ENCODE peak calls at places on chromosomes 11 and 22, in six cellular contexts. G is T-cell, L is Karpas-422, A is kidney tubule cell, Z is heart right ventricle, U is head of caudate nucleus. J is an unnamed sample.
A peak's percentile ranks its signal among the peaks of the same experiment; 100 is the strongest.

GRCh38 chr11:118437736-118438125 is 1.4 kb downstream of the KMT2A start:
- DNase-seq in G (peak; percentile 10), L (no peak), A (peak; percentile 27), Z (peak; percentile 17), U (peak; percentile 85), J (peak; percentile 5)

GRCh38 chr11:119175493-119176077 is 7.1 kb downstream of the NLRX1 start:
- DNase-seq in G (no peak), L (no peak), A (peak; percentile 29), Z (no peak), U (no peak), J (no peak)

GRCh38 chr11:30749268-30749667 is 163.1 kb upstream of the MPPED2 start:
- DNase-seq in G (no peak), L (no peak), A (no peak), Z (no peak), U (no peak), J (no peak)

GRCh38 chr11:111733655-111734088 is 32.5 kb downstream of the PPP2R1B start:
- DNase-seq in G (no peak), L (peak; percentile 74), A (no peak), Z (peak; percentile 56), U (no peak), J (no peak)

GRCh38 chr11:64355078-64355940 is 3.7 kb upstream of the RPS6KA4 start:
- DNase-seq in G (no peak), L (peak; percentile 91), A (peak; percentile 87), Z (peak; percentile 82), U (peak; percentile 76), J (peak; percentile 58)

GRCh38 chr11:3153291-3153861 is 11.7 kb downstream of the OSBPL5 start:
- DNase-seq in G (no peak), L (no peak), A (peak; percentile 61), Z (peak; percentile 67), U (no peak), J (no peak)

GRCh38 chr22:19716041-19716828 is 1.9 kb downstream of the SEPTIN5 start:
- DNase-seq in G (no peak), L (no peak), A (no peak), Z (no peak), U (no peak), J (no peak)

GRCh38 chr11:337711-338110 is 17.1 kb upstream of the IFITM3 start:
- DNase-seq in G (no peak), L (no peak), A (no peak), Z (no peak), U (no peak), J (no peak)

GRCh38 chr11:113967361-113967760 is 7.5 kb upstream of the HTR3A start:
- DNase-seq in G (no peak), L (peak; percentile 73), A (no peak), Z (no peak), U (no peak), J (no peak)

GRCh38 chr11:12087075-12087775 is 23.2 kb upstream of the MICAL2 start:
- DNase-seq in G (peak; percentile 32), L (no peak), A (peak; percentile 91), Z (no peak), U (no peak), J (no peak)

GRCh38 chr11:76824980-76825725 is 35.6 kb upstream of the ACER3 start:
- DNase-seq in G (no peak), L (no peak), A (peak; percentile 42), Z (no peak), U (no peak), J (no peak)

GRCh38 chr11:4180441-4181183 is 86.0 kb downstream of the RRM1 start:
- DNase-seq in G (no peak), L (no peak), A (no peak), Z (no peak), U (no peak), J (no peak)

GRCh38 chr11:107018274-107018901 is at the start of gene GUCY1A2:
- DNase-seq in G (no peak), L (no peak), A (no peak), Z (peak; percentile 28), U (peak; percentile 83), J (no peak)

GRCh38 chr11:64802370-64803162 is 448 bp downstream of the MAP4K2 start:
- DNase-seq in G (no peak), L (peak; percentile 81), A (no peak), Z (no peak), U (no peak), J (peak; percentile 53)

GRCh38 chr22:26970809-26971394 is 313.5 kb downstream of the MIAT start:
- DNase-seq in G (no peak), L (peak; percentile 62), A (no peak), Z (no peak), U (no peak), J (no peak)

GRCh38 chr11:78419327-78419726 is 1.7 kb upstream of the GAB2 start:
- DNase-seq in G (no peak), L (no peak), A (peak; percentile 78), Z (peak; percentile 22), U (peak; percentile 21), J (no peak)

GRCh38 chr11:43269229-43269928 is 42.4 kb upstream of the API5 start:
- DNase-seq in G (no peak), L (no peak), A (no peak), Z (peak; percentile 29), U (peak; percentile 8), J (no peak)

GRCh38 chr11:92384316-92384715 is 159.7 kb downstream of the FAT3 start:
- DNase-seq in G (no peak), L (no peak), A (peak; percentile 47), Z (no peak), U (no peak), J (no peak)

GRCh38 chr22:24498826-24499225 is 3.7 kb downstream of the UPB1 start:
- DNase-seq in G (no peak), L (no peak), A (no peak), Z (no peak), U (peak; percentile 83), J (no peak)

GRCh38 chr11:79291948-79292347 is 148.9 kb downstream of the TENM4 start:
- DNase-seq in G (no peak), L (no peak), A (no peak), Z (no peak), U (no peak), J (no peak)

GRCh38 chr11:76796511-76797203 is 13.5 kb downstream of the TSKU start:
- DNase-seq in G (no peak), L (no peak), A (no peak), Z (no peak), U (no peak), J (no peak)

GRCh38 chr22:38115423-38116205 is 5.1 kb upstream of the BAIAP2L2 start:
- DNase-seq in G (no peak), L (no peak), A (no peak), Z (no peak), U (no peak), J (no peak)

GRCh38 chr11:118878187-118878586 is 5.5 kb upstream of the CXCR5 start:
- DNase-seq in G (no peak), L (no peak), A (no peak), Z (no peak), U (no peak), J (no peak)

GRCh38 chr22:49528420-49528720 is 299.3 kb downstream of the BRD1 start:
- DNase-seq in G (no peak), L (no peak), A (no peak), Z (no peak), U (no peak), J (no peak)

GRCh38 chr11:45674481-45675190 is 9.2 kb upstream of the CHST1 start:
- DNase-seq in G (no peak), L (no peak), A (no peak), Z (no peak), U (no peak), J (no peak)

GRCh38 chr11:82747471-82747870 is 13.8 kb upstream of the FAM181B start:
- DNase-seq in G (no peak), L (no peak), A (peak; percentile 24), Z (no peak), U (no peak), J (no peak)

GRCh38 chr11:119782021-119782420 is 53.0 kb upstream of the NECTIN1 start:
- DNase-seq in G (no peak), L (no peak), A (no peak), Z (no peak), U (no peak), J (no peak)

GRCh38 chr11:115581871-115582639 is 77.8 kb upstream of the CADM1 start:
- DNase-seq in G (no peak), L (no peak), A (peak; percentile 28), Z (no peak), U (no peak), J (no peak)

GRCh38 chr22:49789289-49790141 is 38.2 kb downstream of the BRD1 start:
- DNase-seq in G (peak; percentile 53), L (no peak), A (no peak), Z (peak; percentile 56), U (no peak), J (no peak)

GRCh38 chr22:24191893-24192292 is 10.6 kb downstream of the SUSD2 start:
- DNase-seq in G (no peak), L (no peak), A (no peak), Z (no peak), U (no peak), J (no peak)

GRCh38 chr11:69966583-69966835 is 111.6 kb upstream of the ANO1 start:
- DNase-seq in G (no peak), L (no peak), A (no peak), Z (no peak), U (no peak), J (no peak)

GRCh38 chr22:29457730-29458129 is 19.3 kb downstream of the RFPL1 start:
- DNase-seq in G (no peak), L (peak; percentile 83), A (peak; percentile 27), Z (no peak), U (no peak), J (peak; percentile 30)

GRCh38 chr11:8219257-8220021 is 44.2 kb downstream of the LMO1 start:
- DNase-seq in G (no peak), L (peak; percentile 63), A (peak; percentile 61), Z (no peak), U (no peak), J (no peak)

GRCh38 chr22:33073989-33074391 is 15.8 kb upstream of the SYN3 start:
- DNase-seq in G (no peak), L (no peak), A (peak; percentile 61), Z (no peak), U (no peak), J (no peak)